ENCODE peak calls at places on chromosomes 16 and 17, in four cellular contexts. V is brain microvascular endothelial cell, P is fibroblast of the aortic adventitia, T is neural crest cell. Q is an unnamed sample.

GRCh38 chr16:51854401-51854951 is 692.5 kb downstream of the TOX3 start:
- DNase-seq in V (peak), T (no peak), P (no peak), Q (no peak)

GRCh38 chr16:53043986-53044571 is 8.6 kb downstream of the CHD9NB start:
- DNase-seq in P (no peak), T (no peak), V (no peak), Q (no peak)

GRCh38 chr17:33725675-33726271 is 432.7 kb upstream of the ASIC2 start:
- DNase-seq in V (peak), T (peak), P (peak), Q (peak)

GRCh38 chr16:67666538-67667433 is at the start of the genes C16orf86 and ENKD1:
- DNase-seq in V (peak), T (peak), P (peak), Q (peak)

GRCh38 chr17:76079577-76080206 is 710 bp downstream of the ZACN start:
- DNase-seq in T (no peak), P (no peak), V (no peak), Q (no peak)

GRCh38 chr16:70526403-70526802 is 2.8 kb downstream of the SF3B3 start:
- DNase-seq in T (no peak), P (no peak), V (no peak), Q (no peak)

GRCh38 chr17:13337864-13338371 is 263.8 kb downstream of the HS3ST3A1 start:
- DNase-seq in V (peak), P (peak), T (peak), Q (no peak)

GRCh38 chr17:58189436-58190146 is 2.9 kb upstream of the EPX start:
- DNase-seq in V (peak), T (no peak), P (peak), Q (peak)

GRCh38 chr17:79842656-79843474 is 3.6 kb upstream of the CBX4 start:
- DNase-seq in P (peak), V (no peak), T (peak), Q (no peak)

GRCh38 chr17:43662432-43663141 is 865 bp upstream of the MEOX1 start:
- DNase-seq in P (no peak), V (no peak), T (no peak), Q (no peak)

GRCh38 chr17:47840742-47841487 is at the start of gene SCRN2:
- DNase-seq in T (peak), P (peak), V (peak), Q (peak)

GRCh38 chr17:75241143-75241430 is 20.3 kb downstream of the GGA3 start:
- DNase-seq in P (peak), T (no peak), V (no peak), Q (no peak)

GRCh38 chr16:16988963-16989362 is 481.8 kb downstream of the XYLT1 start:
- DNase-seq in V (no peak), P (no peak), T (no peak), Q (no peak)

GRCh38 chr17:66115246-66115645 is 76.7 kb downstream of the CEP112 start:
- DNase-seq in V (peak), T (no peak), P (peak), Q (no peak)

GRCh38 chr17:3046753-3047152 is 16.7 kb downstream of the OR1D5 start:
- DNase-seq in T (no peak), P (no peak), V (no peak), Q (no peak)

GRCh38 chr17:3039748-3040147 is 23.7 kb downstream of the OR1D5 start:
- DNase-seq in V (no peak), P (no peak), T (no peak), Q (peak)

GRCh38 chr17:3038941-3039340 is 24.5 kb downstream of the OR1D5 start:
- DNase-seq in V (no peak), P (no peak), T (no peak), Q (no peak)

GRCh38 chr17:3040882-3041281 is 22.5 kb downstream of the OR1D5 start:
- DNase-seq in V (no peak), P (no peak), T (no peak), Q (peak)

DNA sequence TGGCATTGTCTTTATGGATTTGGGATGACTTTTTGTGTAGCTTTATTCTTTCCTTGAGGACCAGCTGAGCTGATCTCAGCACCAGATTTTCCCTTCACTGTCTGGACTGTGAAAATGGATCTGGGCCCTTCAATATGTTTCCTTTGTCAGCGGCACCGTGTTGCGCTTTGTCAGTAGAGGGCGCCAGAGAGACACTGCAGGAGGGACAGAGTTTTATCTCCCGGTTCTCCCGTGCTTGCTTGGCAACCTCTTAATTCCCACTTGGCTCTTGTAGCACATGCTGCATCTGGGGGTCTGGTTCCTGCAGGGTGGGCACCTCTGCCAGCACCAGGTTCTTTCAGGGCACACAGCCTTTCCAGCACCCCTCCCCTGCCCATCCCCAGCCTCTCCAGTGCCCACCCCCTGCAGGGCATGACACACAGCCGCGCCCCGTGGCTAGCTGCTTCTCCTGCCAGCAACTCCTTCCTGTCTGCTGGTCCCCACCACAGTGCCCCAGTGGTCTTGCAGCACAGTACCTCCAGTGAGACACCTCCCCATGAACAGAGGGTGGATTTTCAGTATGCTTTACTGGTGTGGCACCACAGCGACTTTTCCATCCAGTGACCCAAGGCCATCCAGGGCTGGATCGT is 19.6 kb downstream of the OR1D5 start:
- DNase-seq in V (no peak), T (no peak), P (no peak), Q (no peak)
- TF ChIP-seq CTCF in V (peak), T (peak), P (peak), Q (no peak)

DNA sequence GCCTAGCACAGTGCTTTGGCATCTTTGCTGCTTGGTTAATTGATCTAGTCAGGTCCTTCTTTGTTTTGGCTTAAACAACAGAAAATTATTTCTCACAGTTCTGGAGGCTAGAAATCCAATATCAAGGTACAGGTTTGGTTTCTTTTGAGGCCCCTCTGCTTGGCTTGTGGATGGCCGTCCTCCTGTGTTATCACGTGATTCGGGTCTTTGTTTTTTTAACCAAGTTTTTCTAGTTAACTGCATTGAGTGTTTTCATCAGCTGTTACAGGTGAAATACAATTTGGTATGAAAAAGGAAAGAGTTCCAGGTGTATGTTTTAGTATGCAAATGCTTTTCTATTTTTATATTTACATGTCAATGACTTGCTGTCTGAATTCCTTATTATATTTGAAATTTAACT is 2.8 kb downstream of the NLK start:
- DNase-seq in P (no peak), T (no peak), V (no peak), Q (no peak)
- TF ChIP-seq CTCF in P (no peak), T (no peak), V (no peak), Q (no peak)

GRCh38 chr16:1330931-1331711 is 2.3 kb upstream of the BAIAP3 start:
- DNase-seq in V (no peak), T (no peak), P (no peak), Q (no peak)

GRCh38 chr16:1327619-1327947 is 5.9 kb upstream of the BAIAP3 start:
- DNase-seq in T (no peak), V (no peak), P (no peak), Q (no peak)

GRCh38 chr16:1332618-1333148 is 762 bp upstream of the BAIAP3 start:
- DNase-seq in V (no peak), P (no peak), T (no peak), Q (no peak)

GRCh38 chr16:1331712-1332617 is 1.5 kb upstream of the BAIAP3 start:
- DNase-seq in T (no peak), V (peak), P (no peak), Q (peak)

GRCh38 chr16:1330260-1330914 is 3.1 kb upstream of the BAIAP3 start:
- DNase-seq in V (no peak), P (no peak), T (no peak), Q (no peak)
- TF ChIP-seq CTCF in V (peak), P (peak), T (peak), Q (no peak)

DNA sequence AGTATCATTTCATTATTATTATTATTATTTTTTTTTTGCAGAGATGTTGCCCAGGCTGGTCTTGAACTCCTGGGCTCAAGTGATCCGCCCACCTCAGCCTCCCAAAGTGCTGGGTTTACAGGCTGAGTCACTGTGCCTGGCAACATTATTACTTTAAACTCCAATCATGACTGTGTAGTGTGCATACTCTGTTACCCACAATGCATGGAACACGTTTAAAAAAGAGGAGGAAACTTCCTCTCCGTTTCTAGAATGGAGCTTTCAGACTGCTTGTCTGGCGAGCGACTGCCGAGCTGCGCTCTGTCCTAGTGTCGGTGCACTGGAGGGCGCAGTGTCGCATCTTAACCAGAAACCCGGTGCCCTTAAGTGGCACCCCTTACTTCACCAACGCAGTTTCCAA is 22.1 kb upstream of the FASN start:
- DNase-seq in T (no peak), V (no peak), P (peak), Q (no peak)
- TF ChIP-seq CTCF in T (no peak), V (no peak), P (no peak), Q (no peak)

GRCh38 chr16:23967018-23967417 is 131.2 kb downstream of the PRKCB start:
- DNase-seq in T (no peak), P (no peak), V (no peak), Q (no peak)
- TF ChIP-seq CTCF in T (no peak), P (no peak), V (no peak), Q (no peak)

GRCh38 chr16:20396846-20397467 is 7.6 kb downstream of the PDILT start:
- DNase-seq in V (no peak), P (no peak), T (no peak), Q (no peak)

GRCh38 chr16:20391045-20391444 is 13.5 kb downstream of the PDILT start:
- DNase-seq in P (no peak), V (no peak), T (no peak), Q (no peak)

GRCh38 chr16:20397468-20398074 is 7.0 kb downstream of the PDILT start:
- DNase-seq in T (no peak), V (no peak), P (no peak), Q (no peak)

GRCh38 chr16:20398603-20399002 is 5.9 kb downstream of the PDILT start:
- DNase-seq in P (no peak), T (no peak), V (no peak), Q (no peak)

GRCh38 chr16:20393801-20394637 is 10.5 kb downstream of the PDILT start:
- DNase-seq in T (no peak), P (no peak), V (no peak), Q (no peak)
- TF ChIP-seq CTCF in T (no peak), P (no peak), V (no peak), Q (no peak)